ENCODE peak calls at places on chromosome 15, in six cellular contexts. V is substantia nigra, H is left ventricle myocardium superior, R is fibroblast of gingiva, N is NCI-H1048, D is astrocyte of the spinal cord. P is an unnamed sample.

GRCh38 chr15:73599934-73600333 is 33.3 kb downstream of the NPTN start:
- DNase-seq in D (no peak), R (no peak), N (no peak), V (no peak), H (no peak), P (no peak)

GRCh38 chr15:55277116-55277564 is 12.5 kb downstream of the RAB27A start:
- DNase-seq in V (no peak), N (no peak), D (peak), H (no peak), R (no peak), P (no peak)

GRCh38 chr15:77525907-77526581 is 105.4 kb downstream of the HMG20A start:
- DNase-seq in D (no peak), H (peak), V (no peak), N (no peak), R (no peak), P (no peak)

GRCh38 chr15:88802991-88803240 is 320 bp upstream of the ACAN start:
- DNase-seq in D (no peak), R (no peak), H (no peak), V (no peak), N (no peak), P (no peak)

GRCh38 chr15:63950911-63951481 is 95.3 kb downstream of the DAPK2 start:
- DNase-seq in N (no peak), D (peak), R (peak), V (no peak), H (no peak), P (no peak)

GRCh38 chr15:62306851-62307504 is 141.9 kb upstream of the C2CD4B start:
- DNase-seq in N (peak), R (peak), V (no peak), H (peak), D (peak), P (peak)

GRCh38 chr15:45457215-45457614 is 65.3 kb downstream of the SLC30A4 start:
- DNase-seq in D (no peak), N (no peak), H (no peak), R (no peak), V (no peak), P (no peak)

GRCh38 chr15:85598203-85598602 is 196.5 kb downstream of the KLHL25 start:
- DNase-seq in V (no peak), R (no peak), N (no peak), H (no peak), D (peak), P (no peak)

GRCh38 chr15:57382222-57382621 is 5.9 kb downstream of the CGNL1 start:
- DNase-seq in V (no peak), H (no peak), D (no peak), N (no peak), R (no peak), P (no peak)

GRCh38 chr15:67024322-67024997 is 40.9 kb upstream of the SMAD3 start:
- DNase-seq in H (peak), D (peak), R (peak), N (no peak), V (no peak), P (no peak)

GRCh38 chr15:64558460-64559179 is 98.2 kb downstream of the ZNF609 start:
- DNase-seq in V (no peak), H (no peak), D (no peak), N (no peak), R (no peak), P (no peak)

GRCh38 chr15:79008666-79009065 is 63.8 kb upstream of the CTSH start:
- DNase-seq in H (no peak), R (no peak), V (no peak), D (no peak), N (no peak), P (no peak)

GRCh38 chr15:92879949-92880725 is 20.0 kb upstream of the CHD2 start:
- DNase-seq in D (no peak), N (no peak), V (no peak), H (no peak), R (no peak), P (no peak)

GRCh38 chr15:47383102-47383501 is 334.2 kb upstream of the SEMA6D start:
- DNase-seq in D (no peak), V (no peak), H (no peak), N (no peak), R (peak), P (no peak)

GRCh38 chr15:76346666-76347506 is 10.3 kb downstream of the ISL2 start:
- DNase-seq in D (no peak), N (no peak), R (no peak), V (no peak), H (no peak), P (no peak)

GRCh38 chr15:50675524-50676144 is 11.0 kb downstream of the TRPM7 start:
- DNase-seq in D (peak), N (no peak), R (peak), V (no peak), H (no peak), P (no peak)

GRCh38 chr15:48472756-48473155 is 141.5 kb downstream of the DUT start:
- DNase-seq in N (no peak), D (peak), V (no peak), H (no peak), R (peak), P (no peak)

GRCh38 chr15:40906947-40907802 is 12.9 kb downstream of the VPS18 start:
- DNase-seq in H (peak), V (peak), D (no peak), R (no peak), N (no peak), P (peak)

GRCh38 chr15:73010154-73011152 is 41.8 kb upstream of the NEO1 start:
- DNase-seq in N (no peak), D (no peak), H (no peak), R (no peak), V (no peak), P (no peak)

GRCh38 chr15:31214864-31215489 is 111.7 kb upstream of the KLF13 start:
- DNase-seq in R (peak), D (no peak), H (peak), N (no peak), V (no peak), P (no peak)

GRCh38 chr15:64464271-64465005 is 4.1 kb downstream of the ZNF609 start:
- DNase-seq in N (no peak), H (no peak), V (no peak), R (no peak), D (peak), P (peak)

GRCh38 chr15:69172854-69173253 is 12.4 kb downstream of the GLCE start:
- DNase-seq in D (no peak), N (no peak), R (no peak), H (no peak), V (no peak), P (no peak)

GRCh38 chr15:100806157-100806556 is 73.5 kb upstream of the ALDH1A3 start:
- DNase-seq in V (no peak), N (no peak), H (no peak), R (no peak), D (no peak), P (no peak)

GRCh38 chr15:82749951-82750830 is 40.5 kb upstream of the AP3B2 start:
- DNase-seq in N (peak), R (peak), H (peak), D (peak), V (peak), P (peak)

GRCh38 chr15:89115547-89115946 is 27.3 kb downstream of the ABHD2 start:
- DNase-seq in H (no peak), R (no peak), V (no peak), D (peak), N (no peak), P (peak)

GRCh38 chr15:48177383-48177874 is 666 bp downstream of the MYEF2 start:
- DNase-seq in R (peak), V (no peak), N (no peak), H (no peak), D (peak), P (peak)

GRCh38 chr15:50685976-50686467 is 575 bp downstream of the TRPM7 start:
- DNase-seq in N (no peak), R (peak), D (peak), V (no peak), H (peak), P (peak)

GRCh38 chr15:66066439-66066838 is 187.1 kb downstream of the MEGF11 start:
- DNase-seq in H (no peak), N (no peak), V (no peak), D (no peak), R (no peak), P (no peak)

GRCh38 chr15:40046721-40047412 is 7.9 kb upstream of the SRP14 start:
- DNase-seq in N (no peak), V (no peak), D (peak), H (no peak), R (no peak), P (no peak)